ENCODE peak calls at places on chromosomes 16 and 17, in five cellular contexts. T, G, N, A and U are unnamed samples.

GRCh38 chr16:49640606-49641005 is 215.3 kb downstream of the ZNF423 start:
- DNase-seq in A (no peak), N (no peak), T (no peak), G (no peak), U (no peak)

GRCh38 chr16:79823644-79824043 is 223.1 kb upstream of the MAF start:
- DNase-seq in A (no peak), T (no peak), G (no peak), N (no peak), U (no peak)

GRCh38 chr17:69651921-69652320 is 237.4 kb downstream of the MAP2K6 start:
- DNase-seq in T (no peak), A (no peak), G (no peak), N (no peak), U (no peak)

GRCh38 chr16:23595951-23596720 is at the start of gene NDUFAB1:
- DNase-seq in T (peak), A (peak), G (peak), N (peak), U (peak)

GRCh38 chr17:3002538-3003301 is 60.7 kb downstream of the OR1D5 start:
- DNase-seq in A (no peak), T (no peak), N (peak), G (no peak), U (no peak)

GRCh38 chr16:70712942-70713341 is 27.1 kb upstream of the MTSS2 start:
- DNase-seq in T (no peak), A (no peak), N (no peak), G (no peak), U (no peak)

GRCh38 chr17:78130439-78131101 is at the start of gene TMC8:
- DNase-seq in N (no peak), A (peak), T (no peak), G (peak), U (no peak)

GRCh38 chr16:73154063-73154870 is 106.3 kb upstream of the ZFHX3 start:
- DNase-seq in T (no peak), G (no peak), A (no peak), N (no peak), U (no peak)

GRCh38 chr16:78727536-78727935 is 628.1 kb downstream of the WWOX start:
- DNase-seq in N (no peak), T (no peak), A (no peak), G (peak), U (no peak)

GRCh38 chr17:2624292-2624731 is 30.9 kb downstream of the PAFAH1B1 start:
- DNase-seq in G (no peak), N (peak), T (no peak), A (peak), U (no peak)

GRCh38 chr16:16037521-16037920 is 88.1 kb downstream of the ABCC1 start:
- DNase-seq in A (no peak), N (no peak), G (no peak), T (no peak), U (no peak)

GRCh38 chr16:78962457-78962929 is 638.0 kb downstream of the MAF start:
- DNase-seq in N (peak), T (no peak), G (no peak), A (no peak), U (no peak)

GRCh38 chr17:72977768-72978417 is 114.6 kb downstream of the SLC39A11 start:
- DNase-seq in A (peak), G (no peak), T (no peak), N (no peak), U (peak)

GRCh38 chr16:2744711-2745110 is 7.7 kb upstream of the SRRM2 start:
- DNase-seq in T (no peak), G (no peak), A (no peak), N (no peak), U (no peak)

GRCh38 chr17:67386965-67387551 is 10.0 kb downstream of the PITPNC1 start:
- DNase-seq in G (peak), A (peak), T (peak), N (no peak), U (peak)

GRCh38 chr16:54402270-54402669 is 115.7 kb upstream of the IRX3 start:
- DNase-seq in G (no peak), A (no peak), T (no peak), N (no peak), U (no peak)

GRCh38 chr17:73401911-73402310 is 90.1 kb upstream of the CDC42EP4 start:
- DNase-seq in T (no peak), G (peak), A (peak), N (no peak), U (peak)

GRCh38 chr17:38751144-38751802 is 1.3 kb upstream of the PSMB3 start:
- DNase-seq in G (no peak), A (peak), T (no peak), N (no peak), U (peak)
- TF ChIP-seq BHLHE40 in G (no peak), A (no peak), T (no peak), N (no peak), U (no peak)

DNA sequence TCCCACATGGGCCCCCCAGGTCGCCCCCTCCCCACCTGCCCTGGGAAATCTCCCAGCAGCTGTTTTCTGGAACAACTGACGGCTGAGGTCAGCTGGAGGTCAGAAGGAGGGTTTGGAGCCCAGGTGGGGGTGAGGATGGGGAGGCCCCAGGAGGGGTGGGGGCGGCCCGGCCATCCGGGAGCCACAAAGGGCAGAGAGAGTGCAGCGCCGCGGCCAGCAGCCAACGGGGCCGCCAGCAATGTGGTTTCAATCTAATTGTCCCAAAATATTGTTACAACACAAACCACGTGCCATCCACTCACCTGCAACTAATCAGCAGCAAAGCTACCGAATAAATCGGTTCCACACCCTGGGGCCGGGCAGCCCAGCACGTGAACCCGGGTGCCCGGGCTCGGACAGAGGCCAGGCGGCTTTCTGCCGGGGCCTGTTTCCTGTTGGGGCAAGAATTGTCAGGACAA is 28.3 kb upstream of the SLC38A10 start:
- DNase-seq in G (no peak), N (no peak), A (no peak), T (no peak), U (no peak)
- TF ChIP-seq USF2 in G (no peak), N (no peak), A (no peak), T (no peak), U (no peak)

GRCh38 chr17:17305282-17305801 is 2.2 kb downstream of the NT5M start:
- DNase-seq in G (peak), N (peak), A (peak), T (no peak), U (no peak)
- TF ChIP-seq BHLHE40 in G (no peak), N (peak), A (peak), T (no peak), U (no peak)

GRCh38 chr16:31480851-31481250 is 2.1 kb upstream of the SLC5A2 start:
- DNase-seq in G (no peak), A (peak), N (no peak), T (no peak), U (no peak)
- TF ChIP-seq USF2 in G (no peak), A (no peak), N (no peak), T (no peak), U (no peak)

DNA sequence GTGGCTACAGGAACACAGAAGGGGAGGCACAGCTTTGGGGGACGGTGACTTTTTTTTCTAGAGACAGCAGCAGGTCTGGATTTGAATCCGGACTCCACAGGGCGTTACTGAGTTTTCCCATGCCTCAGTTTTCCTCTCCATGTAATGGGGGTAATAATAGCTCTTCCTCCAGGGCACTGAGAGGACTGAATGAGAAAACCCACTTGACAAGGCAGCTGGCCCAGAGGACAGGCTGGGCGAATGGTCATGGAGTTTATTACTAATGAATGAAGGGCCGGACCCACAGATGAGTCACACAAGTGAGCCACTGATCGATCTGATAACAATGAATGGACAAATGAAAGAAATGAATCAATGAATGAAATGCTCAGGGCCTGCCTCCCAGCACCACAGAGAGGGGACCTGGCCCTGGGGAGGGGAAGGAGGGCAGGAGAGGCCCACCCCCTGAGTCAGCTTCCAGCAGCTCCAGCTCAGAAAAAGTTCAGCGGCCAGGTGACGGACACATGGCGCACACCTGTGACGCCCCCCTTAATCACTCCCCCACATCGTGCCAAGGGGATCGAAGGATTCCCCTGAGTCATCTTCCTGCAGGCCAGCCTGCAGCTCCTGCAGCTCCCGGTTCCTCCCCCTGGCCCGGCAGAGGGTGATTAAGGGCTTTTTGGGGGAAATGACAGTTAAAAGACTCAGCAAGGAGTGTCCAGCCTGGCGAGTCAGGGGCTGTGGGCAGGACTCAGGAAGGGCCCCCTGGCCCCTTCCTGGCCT is 54.3 kb downstream of the SOCS1 start:
- DNase-seq in G (peak), A (peak), T (peak), N (no peak), U (peak)
- TF ChIP-seq BHLHE40 in G (no peak), A (peak), T (no peak), N (peak), U (peak)

GRCh38 chr17:43599046-43599395 is 52.9 kb upstream of the ETV4 start:
- DNase-seq in T (no peak), G (no peak), A (no peak), N (no peak), U (no peak)

GRCh38 chr17:43597624-43598358 is 51.7 kb upstream of the ETV4 start:
- DNase-seq in N (no peak), T (no peak), G (no peak), A (no peak), U (no peak)

GRCh38 chr17:43591750-43592562 is 45.8 kb upstream of the ETV4 start:
- DNase-seq in G (no peak), A (no peak), N (no peak), T (no peak), U (peak)

GRCh38 chr17:43598359-43599045 is 52.4 kb upstream of the ETV4 start:
- DNase-seq in G (no peak), N (no peak), T (no peak), A (no peak), U (no peak)

DNA sequence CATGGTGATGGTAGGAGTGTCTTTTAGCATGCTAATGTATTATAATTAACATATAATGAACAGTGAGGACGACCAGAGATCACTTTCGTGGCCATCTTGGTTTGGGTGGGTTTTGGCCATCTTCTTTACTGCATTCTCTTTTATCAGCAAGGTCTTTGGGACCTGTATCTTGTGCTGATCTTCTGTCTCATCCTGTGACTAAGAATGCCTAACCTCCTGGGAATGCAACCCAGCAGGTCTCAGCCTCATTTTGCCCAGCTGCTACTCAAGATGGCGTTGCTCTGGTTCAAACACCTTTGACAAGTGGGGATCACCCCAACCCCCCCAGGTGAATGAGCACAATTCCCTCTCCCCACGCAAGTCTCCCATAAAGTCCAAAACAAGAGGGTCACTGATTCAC is 49.3 kb upstream of the ETV4 start:
- DNase-seq in G (no peak), T (no peak), A (no peak), N (no peak), U (no peak)
- TF ChIP-seq USF2 in G (no peak), T (no peak), A (no peak), N (no peak), U (no peak)

DNA sequence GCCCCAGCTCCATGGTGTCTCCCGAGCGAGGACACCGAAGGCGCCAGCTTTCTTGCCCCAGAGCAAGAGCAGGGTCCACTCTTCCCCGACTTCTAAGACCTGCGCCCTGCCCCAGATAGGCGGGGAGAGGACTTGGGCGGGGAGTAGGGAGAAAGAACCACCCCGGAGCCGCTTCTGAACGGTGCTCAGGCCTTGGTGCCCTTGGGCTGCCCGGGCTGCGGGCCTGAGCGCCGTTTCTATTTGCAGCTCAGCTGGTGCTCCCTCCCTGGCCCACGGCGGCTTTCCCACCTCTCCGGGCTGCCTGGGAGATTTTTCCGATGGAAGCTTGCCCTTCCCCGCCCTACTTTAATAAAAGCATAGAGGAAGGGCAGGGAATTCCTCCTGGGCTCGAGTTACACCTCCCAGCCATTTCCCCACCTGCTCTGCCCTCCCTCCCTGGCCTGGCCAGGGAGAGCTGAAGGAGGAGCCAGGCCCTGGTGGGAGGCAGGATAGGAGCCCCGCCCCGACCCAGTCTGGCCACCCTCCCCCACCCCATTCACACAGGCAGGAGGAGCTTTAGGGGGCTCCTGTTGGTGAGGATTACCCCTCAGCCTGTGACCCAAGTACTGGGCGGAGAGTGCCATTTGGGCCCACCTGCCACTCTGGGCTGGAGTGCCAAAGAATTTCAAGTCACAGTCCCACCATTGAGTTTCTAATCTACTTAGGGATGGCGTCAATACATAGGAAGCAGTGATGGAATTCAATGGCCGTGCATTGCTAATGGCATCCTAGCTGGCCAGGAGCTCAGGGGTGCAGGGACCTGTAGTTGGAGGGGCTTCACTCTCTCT is 2.0 kb downstream of the MMP15 start:
- DNase-seq in T (peak), A (peak), N (no peak), G (peak), U (no peak)
- TF ChIP-seq BHLHE40 in T (no peak), A (no peak), N (no peak), G (no peak), U (no peak)

GRCh38 chr17:38605230-38605851 is 411 bp downstream of the SRCIN1 start:
- DNase-seq in A (peak), N (no peak), G (no peak), T (peak), U (no peak)
- TF ChIP-seq USF2 in A (no peak), N (no peak), G (no peak), T (no peak), U (no peak)

GRCh38 chr17:36534117-36534880 is at the start of gene MYO19:
- DNase-seq in N (peak), T (peak), A (peak), G (peak), U (peak)
- TF ChIP-seq BHLHE40 in N (no peak), T (no peak), A (no peak), G (no peak), U (no peak)

GRCh38 chr16:30030841-30031413 is at the start of gene TLCD3B:
- DNase-seq in A (no peak), N (no peak), T (no peak), G (no peak), U (no peak)
- TF ChIP-seq USF2 in A (no peak), N (no peak), T (no peak), G (no peak), U (no peak)